ENCODE peak calls at places on chromosomes 6 and 20, in seven cellular contexts. F is neuronal stem cell, G is H1, O is mesendoderm, R is mesenchymal stem cell, B is trophoblast cell, V is IMR-90. U is an unnamed sample.

GRCh38 chr20:10096790-10097189 is 62.0 kb downstream of the ANKEF1 start:
- DNase-seq in V (no peak), B (no peak), O (no peak), R (no peak), F (no peak), G (no peak), U (no peak)

GRCh38 chr6:39347906-39348585 is 25.5 kb upstream of the KCNK16 start:
- DNase-seq in G (peak), R (peak), V (peak), O (peak), B (peak), F (peak), U (peak)

GRCh38 chr20:49818810-49819209 is 6.2 kb downstream of the SLC9A8 start:
- DNase-seq in V (no peak), O (no peak), G (no peak), R (no peak), B (no peak), F (no peak), U (no peak)

GRCh38 chr6:815348-815738 is 122.4 kb upstream of the EXOC2 start:
- DNase-seq in B (peak), R (no peak), V (no peak), G (no peak), O (peak), F (no peak), U (no peak)

GRCh38 chr6:6614965-6615304 is 26.4 kb downstream of the LY86 start:
- DNase-seq in R (no peak), O (no peak), B (no peak), V (no peak), G (no peak), F (no peak), U (no peak)

GRCh38 chr20:884983-885952 is 30.9 kb downstream of the ANGPT4 start:
- DNase-seq in O (peak), G (peak), V (peak), B (peak), F (peak), R (peak), U (peak)

GRCh38 chr6:74597266-74597665 is 608.6 kb downstream of the COL12A1 start:
- DNase-seq in O (no peak), V (peak), R (no peak), F (no peak), G (no peak), B (no peak), U (no peak)

GRCh38 chr6:162736933-162737332 is 9.2 kb downstream of the PACRG start:
- DNase-seq in V (no peak), R (no peak), F (no peak), B (no peak), O (no peak), G (no peak), U (no peak)

GRCh38 chr6:49668083-49668511 is 31.5 kb upstream of the RHAG start:
- DNase-seq in O (peak), R (no peak), G (no peak), F (no peak), B (no peak), V (no peak), U (no peak)

GRCh38 chr20:61056627-61057312 is 195.3 kb upstream of the CDH4 start:
- DNase-seq in R (no peak), F (no peak), V (no peak), B (no peak), O (no peak), G (no peak), U (no peak)

GRCh38 chr6:6699741-6700367 is 111.3 kb downstream of the LY86 start:
- DNase-seq in R (peak), O (peak), F (no peak), B (peak), V (peak), G (no peak), U (peak)

GRCh38 chr20:24663496-24663895 is 194.1 kb downstream of the SYNDIG1 start:
- DNase-seq in O (no peak), B (no peak), R (no peak), V (no peak), G (no peak), F (no peak), U (no peak)

GRCh38 chr20:9581509-9581908 is 67.1 kb downstream of the LAMP5 start:
- DNase-seq in O (no peak), V (no peak), B (no peak), G (no peak), F (no peak), R (no peak), U (no peak)

GRCh38 chr6:9766240-9766915 is 648.5 kb downstream of the TFAP2A start:
- DNase-seq in V (peak), G (no peak), R (peak), B (no peak), F (no peak), O (peak), U (no peak)

GRCh38 chr20:574297-574942 is 30.8 kb upstream of the CSNK2A1 start:
- DNase-seq in G (peak), V (no peak), B (peak), R (no peak), F (no peak), O (peak), U (peak)

GRCh38 chr20:8489094-8489883 is 357.2 kb downstream of the PLCB1 start:
- DNase-seq in B (no peak), G (no peak), O (no peak), R (no peak), V (no peak), F (no peak), U (no peak)

GRCh38 chr6:170371588-170371987 is 65.0 kb downstream of the FAM120B start:
- DNase-seq in R (peak), F (no peak), V (peak), B (peak), G (no peak), O (peak), U (peak)

GRCh38 chr6:147922764-147923163 is 414.3 kb downstream of the SAMD5 start:
- DNase-seq in O (peak), R (peak), F (no peak), V (no peak), G (no peak), B (no peak), U (no peak)

GRCh38 chr6:166005401-166005845 is 162.2 kb downstream of the TBXT start:
- DNase-seq in V (peak), G (no peak), F (no peak), R (peak), B (peak), O (no peak), U (no peak)

GRCh38 chr6:68777956-68778355 is 142.9 kb downstream of the ADGRB3 start:
- DNase-seq in B (no peak), F (no peak), G (no peak), R (peak), V (peak), O (no peak), U (no peak)

GRCh38 chr6:21887301-21888185 is 294.0 kb downstream of the SOX4 start:
- DNase-seq in G (no peak), F (no peak), R (no peak), B (peak), O (no peak), V (peak), U (no peak)

GRCh38 chr6:114167583-114168576 is 174.9 kb downstream of the HS3ST5 start:
- DNase-seq in R (no peak), F (no peak), G (no peak), O (no peak), V (no peak), B (no peak), U (no peak)

GRCh38 chr6:5599112-5599511 is 337.8 kb downstream of the FARS2 start:
- DNase-seq in B (no peak), F (no peak), V (no peak), O (no peak), G (no peak), R (no peak), U (no peak)

GRCh38 chr6:123189805-123190204 is 193.8 kb downstream of the CLVS2 start:
- DNase-seq in O (peak), B (peak), R (no peak), F (no peak), V (no peak), G (no peak), U (no peak)

DNA sequence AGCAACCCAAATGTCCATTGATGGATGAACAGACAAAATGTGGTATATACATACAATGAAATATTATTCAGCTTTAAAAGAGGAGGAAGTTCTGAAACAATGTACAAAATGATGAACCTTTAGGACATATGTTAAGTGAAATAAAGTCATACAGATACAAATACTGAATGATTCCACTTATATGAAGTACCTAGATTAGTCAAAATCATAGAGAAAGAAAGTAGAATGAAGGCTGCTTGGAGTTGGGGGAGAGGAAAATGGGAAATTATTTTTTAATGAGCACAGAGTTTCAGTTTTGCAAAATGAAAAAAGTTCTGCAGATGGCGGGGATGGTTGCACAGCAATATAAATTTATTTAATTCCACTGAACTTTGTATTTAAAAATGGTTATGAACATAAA is 12.4 kb downstream of the COL19A1 start:
- DNase-seq in B (no peak), V (no peak), G (no peak), R (no peak), F (no peak), O (no peak), U (no peak)
- H3K23ac ChIP-seq in B (no peak), V (no peak), G (no peak), R (no peak), F (no peak), O (no peak), U (no peak)

GRCh38 chr6:12350644-12351173 is 60.5 kb downstream of the EDN1 start:
- DNase-seq in G (no peak), V (no peak), B (no peak), F (no peak), O (no peak), R (no peak), U (no peak)
- H4K8ac ChIP-seq in G (no peak), V (no peak), B (no peak), F (no peak), O (no peak), R (no peak), U (no peak)

GRCh38 chr20:22581437-22582385 is 2.7 kb downstream of the FOXA2 start:
- DNase-seq in V (no peak), G (peak), F (no peak), R (no peak), O (no peak), B (no peak), U (peak)
- H3K23ac ChIP-seq in V (no peak), G (no peak), F (peak), R (no peak), O (no peak), B (no peak), U (no peak)

GRCh38 chr6:110551088-110551487 is 74.7 kb upstream of the SLC22A16 start:
- DNase-seq in B (no peak), F (no peak), V (no peak), R (no peak), O (no peak), G (no peak), U (no peak)
- H4K8ac ChIP-seq in B (no peak), F (no peak), V (no peak), R (no peak), O (no peak), G (peak), U (no peak)

GRCh38 chr6:37257320-37257633 is 295 bp upstream of the TBC1D22B start:
- DNase-seq in R (no peak), O (no peak), B (no peak), V (no peak), G (no peak), F (no peak), U (no peak)

GRCh38 chr6:37257634-37258404 is at the start of the genes TBC1D22B and TMEM217:
- DNase-seq in F (peak), V (peak), R (peak), G (peak), O (peak), B (peak), U (peak)

GRCh38 chr6:37256692-37257319 is 766 bp upstream of the TBC1D22B start:
- DNase-seq in G (no peak), V (peak), B (peak), F (no peak), O (no peak), R (peak), U (no peak)

GRCh38 chr6:37253608-37254007 is 4.0 kb upstream of the TBC1D22B start:
- DNase-seq in O (no peak), V (no peak), G (no peak), F (no peak), B (no peak), R (peak), U (no peak)

DNA sequence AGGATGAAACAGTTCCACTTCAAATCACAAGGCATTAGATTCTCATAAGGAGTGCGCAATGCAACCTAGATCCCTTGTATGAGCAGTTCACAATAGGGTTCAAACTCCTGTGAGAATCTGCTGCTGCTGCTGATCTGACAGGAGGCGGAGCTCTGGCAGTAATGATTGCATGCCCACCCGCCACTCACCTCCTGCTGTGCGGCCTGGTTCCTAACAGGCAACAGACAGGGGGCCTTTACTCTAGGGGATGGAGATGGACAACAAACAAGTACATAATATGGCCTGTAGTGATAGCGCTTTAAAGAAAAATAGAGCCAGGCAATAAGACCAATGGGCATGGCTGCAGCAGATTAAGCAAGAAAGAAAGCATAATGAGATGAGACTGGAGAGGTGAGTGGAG is 2.7 kb upstream of the TBC1D22B start:
- DNase-seq in B (no peak), F (no peak), G (no peak), R (no peak), O (no peak), V (no peak), U (peak)
- H3K23ac ChIP-seq in B (no peak), F (no peak), G (no peak), R (no peak), O (no peak), V (no peak), U (no peak)

GRCh38 chr6:155185544-155185943 is 78.3 kb upstream of the CLDN20 start:
- DNase-seq in F (peak), V (peak), O (peak), B (peak), G (peak), R (peak), U (peak)
- H4K8ac ChIP-seq in F (no peak), V (no peak), O (no peak), B (no peak), G (no peak), R (peak), U (no peak)

DNA sequence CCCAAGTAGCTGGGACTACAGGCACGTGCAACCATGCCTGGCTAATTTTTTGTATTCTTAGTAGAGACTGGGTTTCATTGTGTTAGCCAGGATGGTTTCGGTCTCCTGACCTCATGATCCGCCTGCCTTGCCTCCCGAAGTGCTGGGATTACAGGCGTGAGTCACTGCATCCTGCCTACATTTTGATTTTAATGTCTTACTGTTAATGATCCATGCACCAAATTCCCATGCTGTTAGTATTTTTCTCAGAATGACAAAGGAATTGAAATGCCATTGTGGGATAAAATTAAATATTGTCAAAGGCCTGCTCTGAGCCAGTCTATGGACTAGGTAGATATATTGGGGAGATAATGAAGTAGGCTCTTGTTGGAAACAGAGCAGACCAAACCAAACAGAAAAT is 28.2 kb downstream of the CBFA2T2 start:
- DNase-seq in F (no peak), B (no peak), V (peak), R (peak), G (no peak), O (peak), U (no peak)
- H3K23ac ChIP-seq in F (no peak), B (no peak), V (no peak), R (no peak), G (no peak), O (no peak), U (no peak)

DNA sequence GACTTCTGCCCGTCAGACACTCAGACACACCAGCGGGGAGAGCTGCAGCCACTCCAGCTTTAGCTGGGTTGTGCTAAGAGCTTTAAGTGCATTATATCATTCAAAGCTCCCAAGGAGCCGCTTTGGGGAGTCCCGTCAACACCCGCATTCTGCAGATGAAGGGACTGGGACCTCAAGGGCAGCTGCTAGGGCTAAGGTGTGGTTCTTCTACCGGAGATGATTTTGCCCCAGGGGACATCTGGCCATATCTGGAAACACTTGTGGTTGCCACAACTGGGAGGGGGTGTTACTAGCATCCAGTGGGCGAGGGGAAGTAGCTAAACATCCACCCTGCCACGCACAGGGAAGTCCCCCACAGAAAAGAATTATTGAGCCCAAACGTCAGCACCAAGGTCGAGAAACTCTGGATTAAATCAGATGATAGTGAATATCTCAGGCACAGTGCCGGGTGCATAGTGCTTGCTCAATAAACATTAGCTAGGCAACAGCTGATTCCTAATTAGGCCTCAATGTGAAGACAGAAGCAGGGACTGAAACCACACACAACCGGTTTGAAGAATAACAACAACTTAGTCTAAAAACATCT is 29.6 kb downstream of the PMEPA1 start:
- DNase-seq in V (no peak), B (peak), R (no peak), G (no peak), O (no peak), F (no peak), U (no peak)
- H4K8ac ChIP-seq in V (no peak), B (no peak), R (no peak), G (no peak), O (no peak), F (no peak), U (no peak)